ENCODE peak calls at places on chromosomes 1 and 21, in six cellular contexts. V is A673, M is cardiac muscle cell, Z is stomach, G is PC-9, U is tibial artery. B is an unnamed sample.

GRCh38 chr1:29259802-29260441 is 23.6 kb downstream of the PTPRU start:
- DNase-seq in Z (peak), M (peak), U (peak), V (peak), G (no peak), B (no peak)

GRCh38 chr1:223886516-223886921 is 40.8 kb upstream of the TP53BP2 start:
- DNase-seq in M (no peak), Z (no peak), G (peak), U (no peak), V (no peak), B (no peak)

GRCh38 chr21:39430457-39430856 is 15.1 kb downstream of the LCA5L start:
- DNase-seq in G (no peak), Z (no peak), M (no peak), U (no peak), V (no peak), B (no peak)

GRCh38 chr1:220787069-220787614 is 429 bp downstream of the MTARC1 start:
- DNase-seq in V (no peak), U (no peak), G (peak), Z (peak), M (no peak), B (peak)

GRCh38 chr1:155940993-155941844 is at the start of gene RXFP4:
- DNase-seq in Z (peak), U (peak), M (no peak), G (peak), V (peak), B (peak)

GRCh38 chr1:53369761-53370160 is 41.9 kb upstream of the LRP8 start:
- DNase-seq in G (no peak), U (peak), M (no peak), V (no peak), Z (peak), B (no peak)

GRCh38 chr1:240122639-240123604 is 31.2 kb downstream of the FMN2 start:
- DNase-seq in U (no peak), V (no peak), G (peak), Z (no peak), M (no peak), B (peak)

GRCh38 chr1:55696181-55696580 is 481.0 kb upstream of the USP24 start:
- DNase-seq in U (peak), G (no peak), V (no peak), M (peak), Z (no peak), B (no peak)

GRCh38 chr1:155307247-155307740 is 1.4 kb upstream of the FDPS start:
- DNase-seq in U (no peak), V (peak), G (no peak), Z (no peak), M (peak), B (no peak)

GRCh38 chr1:145949219-145949618 is 8.6 kb downstream of the LIX1L start:
- DNase-seq in V (no peak), Z (no peak), G (no peak), M (no peak), U (no peak), B (no peak)

GRCh38 chr1:87914396-87914795 is 585.7 kb downstream of the LMO4 start:
- DNase-seq in Z (no peak), U (no peak), G (no peak), V (no peak), M (no peak), B (no peak)

GRCh38 chr1:105483436-105483835 is 1573.0 kb upstream of the PRMT6 start:
- DNase-seq in M (no peak), U (no peak), V (no peak), Z (no peak), G (no peak), B (no peak)

GRCh38 chr21:20016431-20017005 is 981.7 kb upstream of the NCAM2 start:
- DNase-seq in Z (no peak), M (no peak), U (no peak), V (no peak), G (no peak), B (no peak)

GRCh38 chr1:7457811-7458210 is 313.3 kb upstream of the VAMP3 start:
- DNase-seq in M (no peak), U (no peak), G (no peak), Z (no peak), V (no peak), B (no peak)

GRCh38 chr1:1543706-1544099 is 3.3 kb upstream of the TMEM240 start:
- DNase-seq in G (no peak), U (no peak), V (no peak), Z (peak), M (no peak), B (no peak)

GRCh38 chr1:234970371-234970730 is 158.3 kb downstream of the TOMM20 start:
- DNase-seq in M (peak), U (no peak), V (no peak), Z (no peak), G (no peak), B (no peak)

GRCh38 chr1:77126309-77126708 is 92.9 kb downstream of the PIGK start:
- DNase-seq in G (peak), V (peak), M (peak), U (no peak), Z (no peak), B (no peak)

GRCh38 chr1:33641099-33641830 is 168.8 kb downstream of the ZSCAN20 start:
- DNase-seq in U (no peak), M (peak), Z (no peak), G (no peak), V (peak), B (no peak)

GRCh38 chr1:81371864-81372263 is 428.9 kb upstream of the ADGRL2 start:
- DNase-seq in M (no peak), V (no peak), Z (no peak), U (no peak), G (no peak), B (no peak)

GRCh38 chr1:152036316-152037216 is at the start of gene S100A11:
- DNase-seq in G (peak), M (peak), V (peak), U (peak), Z (peak), B (peak)

GRCh38 chr1:64050601-64051000 is 152.8 kb upstream of the UBE2U start:
- DNase-seq in M (peak), U (no peak), V (no peak), Z (no peak), G (no peak), B (no peak)

GRCh38 chr1:41098657-41099207 is 77.2 kb upstream of the SLFNL1 start:
- DNase-seq in M (no peak), Z (no peak), G (no peak), V (no peak), U (no peak), B (no peak)
- TF ChIP-seq CTCF in M (no peak), Z (no peak), G (no peak), V (no peak), U (no peak), B (no peak)

GRCh38 chr1:54548389-54549044 is 489 bp downstream of the ACOT11 start:
- DNase-seq in U (no peak), G (no peak), Z (peak), V (no peak), M (no peak), B (no peak)

GRCh38 chr1:54545916-54546635 is 2.0 kb upstream of the ACOT11 start:
- DNase-seq in V (no peak), Z (no peak), G (no peak), M (no peak), U (no peak), B (no peak)

GRCh38 chr1:54546651-54547348 is 1.2 kb upstream of the ACOT11 start:
- DNase-seq in V (no peak), Z (no peak), U (no peak), M (no peak), G (no peak), B (no peak)

GRCh38 chr1:54549181-54549924 is 1.3 kb downstream of the ACOT11 start:
- DNase-seq in M (no peak), U (no peak), G (no peak), V (no peak), Z (no peak), B (no peak)

GRCh38 chr1:54547601-54548388 is at the start of gene ACOT11:
- DNase-seq in Z (peak), G (no peak), M (peak), V (peak), U (peak), B (peak)
- H3K27ac ChIP-seq in Z (peak), G (no peak), M (peak), V (peak), U (peak), B (peak)

GRCh38 chr1:10494754-10495474 is 20.2 kb downstream of the PEX14 start:
- DNase-seq in V (peak), M (peak), U (peak), G (peak), Z (peak), B (peak)
- TF ChIP-seq CTCF in V (peak), M (peak), U (peak), G (peak), Z (no peak), B (peak)

DNA sequence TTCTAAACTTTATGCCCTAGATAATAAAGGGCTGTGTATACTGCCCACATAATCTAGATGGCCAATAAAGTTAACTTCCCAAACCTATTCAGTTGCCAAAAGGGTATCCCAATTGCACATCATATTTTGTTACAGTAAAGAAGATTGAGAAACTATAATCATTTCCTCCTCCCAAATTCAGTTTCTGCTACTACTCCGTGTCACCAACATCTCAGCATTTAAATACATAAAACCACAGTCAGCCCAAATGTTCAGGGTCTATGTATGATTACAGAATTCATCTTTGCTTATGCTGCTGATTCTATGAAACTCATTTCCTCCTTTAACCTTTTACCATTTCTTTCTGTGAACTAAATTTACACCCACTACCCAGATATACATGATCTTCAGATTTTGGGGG is 28.6 kb downstream of the NRIP1 start:
- DNase-seq in V (no peak), G (no peak), Z (no peak), M (no peak), U (no peak), B (no peak)
- H3K27ac ChIP-seq in V (no peak), G (no peak), Z (no peak), M (no peak), U (no peak), B (no peak)

DNA sequence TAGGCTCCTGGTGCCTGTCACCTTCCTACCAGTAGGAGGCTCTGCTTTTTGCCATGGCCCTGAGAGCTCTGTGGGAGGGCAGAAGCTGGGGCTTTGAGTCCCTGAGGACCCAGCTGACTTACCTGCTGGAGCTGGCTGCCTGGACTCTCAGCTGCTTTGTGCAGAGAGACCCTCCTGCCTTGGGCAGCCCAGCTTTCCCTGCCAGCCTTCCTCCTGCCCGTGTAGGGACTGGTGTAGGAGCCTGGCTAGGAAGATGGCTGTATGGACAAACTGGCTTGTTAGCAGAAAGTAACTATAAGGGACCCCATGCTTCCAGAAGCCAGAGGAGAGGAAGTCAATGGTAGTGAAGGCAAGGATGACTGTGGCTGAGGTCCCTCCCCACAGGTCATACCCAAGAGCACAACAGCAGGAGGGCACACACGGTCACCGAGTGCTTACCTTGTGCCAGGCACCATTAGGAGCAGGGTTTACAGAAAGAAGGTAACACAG is 9.7 kb upstream of the CELSR2 start:
- DNase-seq in M (peak), G (peak), V (peak), Z (no peak), U (no peak), B (no peak)
- TF ChIP-seq CTCF in M (peak), G (peak), V (peak), Z (no peak), U (peak), B (no peak)

DNA sequence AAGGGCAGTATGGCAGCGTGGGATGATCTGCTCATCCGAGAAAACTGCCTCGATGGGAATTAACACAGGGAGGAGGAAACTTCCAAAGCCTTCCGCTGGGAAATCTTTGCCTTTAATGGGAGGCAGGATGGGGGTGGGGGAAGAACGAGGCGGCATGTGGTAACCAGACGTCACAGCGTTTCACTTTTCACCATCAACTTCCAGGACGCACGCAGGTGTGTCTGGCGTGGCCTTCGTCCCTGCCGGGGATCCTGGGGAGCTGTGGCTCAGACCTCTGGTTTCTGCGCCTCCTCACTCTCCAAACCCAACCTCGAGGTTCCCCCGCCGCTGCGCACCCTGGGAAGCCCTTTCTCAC is 282 bp downstream of the RSPH1 start:
- DNase-seq in M (peak), U (no peak), G (no peak), V (peak), Z (no peak), B (no peak)
- H3K27ac ChIP-seq in M (no peak), U (peak), G (peak), V (no peak), Z (peak), B (no peak)

GRCh38 chr1:93681549-93682412 is at the start of gene BCAR3:
- DNase-seq in Z (peak), M (peak), V (peak), U (peak), G (peak), B (peak)
- TF ChIP-seq CTCF in Z (no peak), M (peak), V (no peak), U (peak), G (no peak), B (no peak)

GRCh38 chr1:89556716-89557442 is 32.2 kb downstream of the LRRC8B start:
- DNase-seq in V (no peak), M (peak), G (no peak), Z (no peak), U (no peak), B (no peak)

GRCh38 chr1:89555550-89555949 is 30.9 kb downstream of the LRRC8B start:
- DNase-seq in U (no peak), G (no peak), V (no peak), Z (no peak), M (no peak), B (no peak)

GRCh38 chr1:89552481-89553194 is 28.0 kb downstream of the LRRC8B start:
- DNase-seq in G (peak), M (peak), V (peak), U (no peak), Z (no peak), B (no peak)

GRCh38 chr1:89550995-89551394 is 26.4 kb downstream of the LRRC8B start:
- DNase-seq in M (no peak), Z (no peak), G (no peak), U (no peak), V (no peak), B (no peak)

GRCh38 chr1:89553195-89553584 is 28.6 kb downstream of the LRRC8B start:
- DNase-seq in U (no peak), G (no peak), V (no peak), M (no peak), Z (no peak), B (no peak)
- H3K27ac ChIP-seq in U (no peak), G (peak), V (peak), M (no peak), Z (peak), B (no peak)

B was measured in lung.